ENCODE peak calls at places on chromosomes 11 and 22, in ten cellular contexts. R is heart left ventricle; H is SK-N-SH treated with all-trans-retinoic acid at 6 μM for 48 hours; N is body of pancreas; F is PC-3; E is stimulated activated naive B cell treated with anti-CD40 and anti-IgM and Interleukin-4, amounts not matched to agents 10 μg/mL and 1 μg/mL and 100 μg/mL, for 72 hours; U is central memory CD8-positive, alpha-beta T cell; V is naive thymus-derived CD8-positive, alpha-beta T cell; S is lower lobe of right lung; Q is CD8-positive, alpha-beta T cell. K is an unnamed sample.

GRCh38 chr11:120432056-120433018 is 79.2 kb upstream of the GRIK4 start:
- ATAC-seq in Q (no peak), S (peak; percentile 92), U (no peak), V (no peak), R (peak; percentile 87), F (peak; percentile 94), N (peak; percentile 78), E (peak; percentile 95), H (peak; percentile 97), K (peak; percentile 90)

GRCh38 chr22:25566812-25567211 is 2.3 kb downstream of the GRK3 start:
- ATAC-seq in S (peak; percentile 42), N (no peak), U (no peak), E (peak; percentile 52), H (no peak), V (no peak), Q (no peak), F (no peak), R (no peak), K (no peak)

GRCh38 chr11:106132582-106133354 is 55.3 kb downstream of the AASDHPPT start:
- ATAC-seq in V (no peak), H (no peak), U (no peak), R (no peak), S (no peak), F (no peak), E (no peak), Q (no peak), N (no peak), K (no peak)

GRCh38 chr11:24900524-24900923 is 403.7 kb downstream of the LUZP2 start:
- ATAC-seq in E (no peak), H (peak; percentile 59), F (no peak), R (no peak), V (no peak), Q (no peak), U (no peak), S (no peak), N (no peak), K (no peak)

GRCh38 chr11:114166897-114167323 is 107.4 kb downstream of the ZBTB16 start:
- ATAC-seq in Q (peak; percentile 45), E (peak; percentile 73), V (peak; percentile 56), N (no peak), F (peak; percentile 14), R (peak; percentile 1), H (peak; percentile 11), U (peak; percentile 67), S (no peak), K (peak; percentile 5)

GRCh38 chr11:96061730-96062524 is 138.0 kb upstream of the MTMR2 start:
- ATAC-seq in S (no peak), U (peak; percentile 84), H (peak; percentile 90), R (no peak), F (peak; percentile 86), Q (peak; percentile 98), E (peak; percentile 93), V (peak; percentile 99), N (no peak), K (no peak)

GRCh38 chr11:102214623-102215022 is 102.7 kb upstream of the BIRC3 start:
- ATAC-seq in V (no peak), N (no peak), F (no peak), S (no peak), Q (no peak), H (no peak), R (no peak), U (no peak), E (no peak), K (no peak)

GRCh38 chr22:37109242-37109917 is at the start of gene TMPRSS6:
- ATAC-seq in V (no peak), R (no peak), E (no peak), U (no peak), F (no peak), H (no peak), S (no peak), Q (no peak), N (no peak), K (no peak)

GRCh38 chr11:71396548-71397123 is 51.6 kb downstream of the DHCR7 start:
- ATAC-seq in E (no peak), N (no peak), Q (no peak), U (no peak), R (no peak), V (no peak), S (no peak), F (no peak), H (no peak), K (no peak)

GRCh38 chr22:46619830-46620501 is at the start of gene GRAMD4:
- ATAC-seq in H (peak; percentile 12), F (no peak), E (no peak), U (no peak), Q (no peak), N (peak; percentile 39), V (no peak), S (peak; percentile 54), R (peak; percentile 15), K (peak; percentile 55)

GRCh38 chr11:132200303-132200936 is 830.0 kb downstream of the NTM start:
- ATAC-seq in V (no peak), Q (no peak), H (no peak), U (no peak), F (no peak), N (no peak), S (peak; percentile 76), E (no peak), R (no peak), K (no peak)

GRCh38 chr22:32564170-32565001 is 89.8 kb downstream of the FBXO7 start:
- ATAC-seq in E (no peak), N (no peak), Q (no peak), S (no peak), F (no peak), V (no peak), H (no peak), U (no peak), R (peak; percentile 35), K (peak; percentile 51)

GRCh38 chr11:13152736-13153541 is 124.7 kb upstream of the BMAL1 start:
- ATAC-seq in V (no peak), Q (no peak), E (no peak), F (no peak), N (no peak), S (no peak), R (no peak), H (peak; percentile 48), U (no peak), K (no peak)

GRCh38 chr11:63829823-63830489 is 9.0 kb upstream of the MARK2 start:
- ATAC-seq in N (peak; percentile 24), R (no peak), E (peak; percentile 72), F (peak; percentile 68), S (peak; percentile 44), Q (no peak), V (peak; percentile 47), H (peak; percentile 82), U (no peak), K (no peak)

GRCh38 chr22:49799431-49800075 is 28.1 kb downstream of the BRD1 start:
- ATAC-seq in H (no peak), S (no peak), R (no peak), Q (no peak), N (no peak), U (no peak), F (no peak), V (no peak), E (no peak), K (no peak)

GRCh38 chr11:73164803-73165542 is 22.9 kb upstream of the FCHSD2 start:
- ATAC-seq in F (no peak), V (no peak), H (no peak), N (no peak), S (no peak), U (no peak), R (no peak), Q (no peak), E (peak; percentile 57), K (no peak)

GRCh38 chr11:120290945-120291344 is 34.2 kb upstream of the TLCD5 start:
- ATAC-seq in S (no peak), F (no peak), H (no peak), Q (no peak), N (no peak), E (no peak), U (no peak), V (no peak), R (no peak), K (no peak)

GRCh38 chr11:118923721-118924587 is 1.8 kb downstream of the BCL9L start:
- ATAC-seq in V (no peak), E (no peak), R (no peak), Q (no peak), S (no peak), U (no peak), H (no peak), F (no peak), N (no peak), K (no peak)

GRCh38 chr11:72773291-72773690 is 20.6 kb downstream of the STARD10 start:
- ATAC-seq in U (no peak), V (no peak), R (peak; percentile 59), S (no peak), F (peak; percentile 89), Q (no peak), E (no peak), N (peak; percentile 8), H (peak; percentile 89), K (peak; percentile 86)

GRCh38 chr11:16239130-16240105 is 116.9 kb downstream of the SOX6 start:
- ATAC-seq in U (no peak), F (no peak), V (no peak), S (no peak), Q (no peak), E (no peak), N (no peak), H (no peak), R (peak; percentile 76), K (no peak)

GRCh38 chr11:15027011-15027410 is 46.4 kb upstream of the CALCB start:
- ATAC-seq in S (no peak), F (no peak), E (no peak), R (no peak), V (no peak), U (no peak), Q (no peak), H (no peak), N (no peak), K (no peak)

GRCh38 chr11:15038963-15039362 is 34.4 kb upstream of the CALCB start:
- ATAC-seq in R (no peak), E (no peak), S (no peak), Q (no peak), F (no peak), V (no peak), N (no peak), U (no peak), H (no peak), K (no peak)

GRCh38 chr22:48832592-48832991 is 995.1 kb downstream of the BRD1 start:
- ATAC-seq in E (peak; percentile 58), U (no peak), V (no peak), F (no peak), S (no peak), Q (no peak), R (no peak), H (no peak), N (no peak), K (no peak)

GRCh38 chr11:57787920-57788716 is 26.5 kb downstream of the CTNND1 start:
- ATAC-seq in F (no peak), S (peak; percentile 54), V (no peak), H (no peak), N (no peak), R (no peak), U (no peak), Q (no peak), E (peak; percentile 29), K (no peak)

GRCh38 chr11:995058-995751 is 41.3 kb downstream of the MUC6 start:
- ATAC-seq in H (peak; percentile 51), N (no peak), E (no peak), S (no peak), U (no peak), V (no peak), Q (no peak), F (peak; percentile 27), R (no peak), K (no peak)

GRCh38 chr11:37830532-37830931 is 1232.5 kb upstream of the RAG2 start:
- ATAC-seq in F (no peak), R (no peak), Q (no peak), E (no peak), N (no peak), H (no peak), U (no peak), S (no peak), V (no peak), K (no peak)

GRCh38 chr11:63937713-63938480 is 905 bp upstream of the NAA40 start:
- ATAC-seq in U (peak; percentile 21), S (peak; percentile 22), E (peak; percentile 36), V (peak; percentile 34), H (peak; percentile 33), R (no peak), N (no peak), F (peak; percentile 10), Q (peak; percentile 18), K (no peak)